ENCODE peak calls at places on chromosomes 13 and 19, in eight cellular contexts. I is esophagus squamous epithelium; E is CD4-positive, alpha-beta T cell; F is GM23338; M is pancreas; A is PC-3; U is cardiac muscle cell; B is lower leg skin. J is an unnamed sample.

GRCh38 chr19:11364296-11364904 is 9.2 kb downstream of the PLPPR2 start:
- DNase-seq in I (no peak), E (no peak), F (no peak), M (no peak), A (no peak), U (no peak), B (no peak), J (no peak)

GRCh38 chr13:113273856-113274590 is 23.0 kb upstream of the LAMP1 start:
- DNase-seq in I (no peak), E (no peak), F (no peak), M (no peak), A (peak), U (no peak), B (no peak), J (no peak)

GRCh38 chr13:29496241-29496712 is 99.2 kb downstream of the SLC7A1 start:
- DNase-seq in I (no peak), E (no peak), F (no peak), M (peak), A (peak), U (no peak), B (no peak), J (no peak)

GRCh38 chr19:14322889-14323463 is 58.3 kb upstream of the ADGRE5 start:
- DNase-seq in I (no peak), E (no peak), F (no peak), M (no peak), A (no peak), U (no peak), B (no peak), J (no peak)

GRCh38 chr19:2661615-2662014 is 40.9 kb downstream of the GNG7 start:
- DNase-seq in I (no peak), E (no peak), F (peak), M (no peak), A (peak), U (no peak), B (no peak), J (no peak)

GRCh38 chr19:11538232-11539036 is at the start of gene CNN1:
- DNase-seq in I (no peak), E (no peak), F (peak), M (no peak), A (no peak), U (peak), B (no peak), J (no peak)

GRCh38 chr13:107864543-107865460 is 350.5 kb downstream of the LIG4 start:
- DNase-seq in I (no peak), E (no peak), F (peak), M (no peak), A (peak), U (peak), B (no peak), J (no peak)

GRCh38 chr19:34291235-34291634 is 36.9 kb downstream of the GARRE1 start:
- DNase-seq in I (no peak), E (no peak), F (no peak), M (no peak), A (no peak), U (no peak), B (no peak), J (no peak)

GRCh38 chr19:10872551-10873107 is 1.3 kb downstream of the CARM1 start:
- DNase-seq in I (no peak), E (no peak), F (no peak), M (no peak), A (peak), U (no peak), B (no peak), J (no peak)

GRCh38 chr13:61685683-61686013 is 270.0 kb upstream of the PCDH20 start:
- DNase-seq in I (no peak), E (no peak), F (peak), M (no peak), A (no peak), U (peak), B (no peak), J (no peak)

DNA sequence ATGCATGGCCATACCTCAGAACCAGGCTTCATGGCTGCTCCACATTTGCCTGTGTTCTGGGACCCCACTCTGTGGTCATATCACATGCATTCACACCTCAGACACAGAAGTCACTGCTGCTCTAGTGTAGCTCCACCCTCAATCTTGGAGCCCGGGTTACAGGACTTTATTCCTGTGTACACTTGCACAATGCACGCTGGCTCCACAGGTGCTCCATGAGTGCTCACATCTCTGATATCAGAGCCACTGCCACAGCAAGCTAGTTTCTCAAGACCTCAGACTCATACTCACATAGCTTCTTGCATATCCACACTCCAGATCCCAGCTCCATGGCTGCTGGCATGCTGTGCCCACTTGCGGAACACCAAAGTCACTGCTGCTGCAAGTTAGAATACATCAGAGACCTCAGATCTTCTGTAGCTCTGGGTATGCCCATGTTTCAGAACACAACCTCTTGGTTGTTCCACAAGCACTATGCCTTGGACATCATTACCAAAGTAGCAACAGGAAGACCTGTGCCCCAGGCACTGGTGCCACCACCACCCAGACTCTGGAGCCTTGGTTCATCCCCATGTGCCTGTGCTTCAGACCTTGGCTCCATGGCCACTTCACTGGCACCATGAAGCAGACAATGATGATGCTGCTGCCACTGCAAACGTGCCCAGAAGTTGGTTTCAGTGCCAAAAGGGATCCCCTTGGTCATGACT is 269.5 kb upstream of the PCDH20 start:
- DNase-seq in I (no peak), E (no peak), F (no peak), M (no peak), A (no peak), U (no peak), B (no peak), J (no peak)
- TF ChIP-seq CTCF in I (no peak), E (no peak), F (no peak), M (no peak), A (no peak), U (no peak), B (no peak), J (no peak)

GRCh38 chr19:4633140-4633967 is 6.0 kb upstream of the TNFAIP8L1 start:
- DNase-seq in I (no peak), E (no peak), F (peak), M (peak), A (peak), U (peak), B (no peak), J (no peak)
- TF ChIP-seq CTCF in I (peak), E (peak), F (peak), M (peak), A (peak), U (peak), B (no peak), J (no peak)

GRCh38 chr13:91308299-91308698 is 39.2 kb upstream of the MIR17HG start:
- DNase-seq in I (no peak), E (no peak), F (peak), M (no peak), A (peak), U (no peak), B (no peak), J (no peak)
- TF ChIP-seq CTCF in I (no peak), E (no peak), F (peak), M (no peak), A (peak), U (peak), B (no peak), J (no peak)

DNA sequence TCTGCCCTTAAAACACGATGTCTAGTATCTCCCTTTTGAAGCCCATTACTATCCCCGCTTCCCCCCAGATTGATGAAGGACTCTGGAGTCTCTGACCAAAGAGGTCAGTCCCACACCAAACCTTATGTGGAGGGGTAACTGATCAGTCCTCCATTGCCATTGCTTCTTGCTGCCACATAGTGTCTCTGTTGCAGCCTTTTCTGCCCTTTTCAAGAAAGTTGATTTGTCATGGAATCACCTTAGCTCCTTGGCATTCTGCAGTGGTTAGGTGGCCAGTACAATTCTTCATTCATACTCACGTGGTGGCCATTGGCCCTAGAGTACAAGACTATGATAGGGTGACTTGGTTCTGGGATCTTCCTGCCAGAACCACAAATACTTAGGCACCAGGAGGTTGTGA is 8.4 kb upstream of the HTR2A start:
- DNase-seq in I (no peak), E (no peak), F (peak), M (no peak), A (peak), U (no peak), B (no peak), J (no peak)
- TF ChIP-seq CTCF in I (no peak), E (no peak), F (peak), M (no peak), A (peak), U (no peak), B (no peak), J (no peak)

DNA sequence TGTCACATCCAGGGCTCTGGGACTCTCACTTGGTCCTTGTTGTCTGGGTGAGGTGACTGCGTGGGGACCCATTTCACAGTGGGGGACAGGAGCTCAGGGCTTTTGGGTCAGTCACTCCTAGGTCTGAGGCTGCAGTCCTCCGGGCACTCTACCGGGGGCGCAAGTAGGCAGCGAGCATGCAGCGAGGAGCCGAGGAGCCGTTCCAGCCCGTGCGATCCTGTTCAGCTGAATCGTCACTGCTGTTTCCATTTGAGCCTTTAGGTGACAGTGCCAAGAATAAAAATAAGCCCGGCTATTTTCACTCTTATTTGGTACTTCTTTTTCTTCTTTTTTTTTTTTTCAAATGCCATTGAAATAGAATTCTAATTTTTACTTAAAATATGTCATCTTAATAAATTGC is 126.5 kb downstream of the ZNF536 start:
- DNase-seq in I (no peak), E (no peak), F (peak), M (no peak), A (no peak), U (peak), B (no peak), J (no peak)
- TF ChIP-seq CTCF in I (no peak), E (no peak), F (peak), M (no peak), A (no peak), U (no peak), B (no peak), J (no peak)